ENCODE peak calls at places on chromosomes 4 and X, in five cellular contexts. One of them, this sample, is unnamed.

GRCh38 chrX:107738272-107738671 is 37.3 kb downstream of the TSC22D3 start:
- DNase-seq in esophagus muscularis mucosa: no peak
- DNase-seq in tibial artery: no peak
- DNase-seq in A549: no peak
- DNase-seq in transverse colon: no peak
- DNase-seq in this sample: peak; percentile 30

GRCh38 chrX:114338870-114339269 is 245.0 kb upstream of the HTR2C start:
- DNase-seq in esophagus muscularis mucosa: no peak
- DNase-seq in transverse colon: no peak
- DNase-seq in A549: no peak
- DNase-seq in tibial artery: no peak
- DNase-seq in this sample: no peak

GRCh38 chrX:968391-968790 is 244.1 kb downstream of the CRLF2 start:
- DNase-seq in esophagus muscularis mucosa: no peak
- DNase-seq in tibial artery: no peak
- DNase-seq in A549: no peak
- DNase-seq in transverse colon: no peak
- DNase-seq in this sample: no peak

GRCh38 chr4:169121920-169122319 is 111.9 kb upstream of the CBR4 start:
- DNase-seq in tibial artery: no peak
- DNase-seq in esophagus muscularis mucosa: no peak
- DNase-seq in A549: no peak
- DNase-seq in transverse colon: no peak
- DNase-seq in this sample: no peak

GRCh38 chr4:139564502-139564901 is 8.5 kb upstream of the SETD7 start:
- DNase-seq in transverse colon: no peak
- DNase-seq in A549: no peak
- DNase-seq in tibial artery: no peak
- DNase-seq in esophagus muscularis mucosa: peak; percentile 17
- DNase-seq in this sample: no peak

GRCh38 chr4:87399148-87399547 is 8.2 kb upstream of the HSD17B11 start:
- DNase-seq in tibial artery: no peak
- DNase-seq in A549: no peak
- DNase-seq in transverse colon: peak; percentile 41
- DNase-seq in esophagus muscularis mucosa: no peak
- DNase-seq in this sample: no peak

GRCh38 chr4:156800463-156800862 is 171.1 kb downstream of the PDGFC start:
- DNase-seq in esophagus muscularis mucosa: no peak
- DNase-seq in tibial artery: no peak
- DNase-seq in A549: no peak
- DNase-seq in transverse colon: no peak
- DNase-seq in this sample: no peak

GRCh38 chr4:39638358-39639239 is at the start of gene SMIM14:
- DNase-seq in A549: peak; percentile 89
- DNase-seq in transverse colon: peak; percentile 99
- DNase-seq in esophagus muscularis mucosa: peak; percentile 99
- DNase-seq in tibial artery: peak; percentile 98
- DNase-seq in this sample: peak; percentile 98

GRCh38 chrX:46840946-46841740 is 4.3 kb downstream of the RP2 start:
- DNase-seq in tibial artery: no peak
- DNase-seq in esophagus muscularis mucosa: no peak
- DNase-seq in transverse colon: no peak
- DNase-seq in A549: no peak
- DNase-seq in this sample: no peak

GRCh38 chr4:38902695-38903094 is 35.1 kb downstream of the FAM114A1 start:
- DNase-seq in tibial artery: no peak
- DNase-seq in esophagus muscularis mucosa: no peak
- DNase-seq in transverse colon: no peak
- DNase-seq in A549: peak; percentile 44
- DNase-seq in this sample: no peak

GRCh38 chr4:182973421-182974340 is 56.5 kb upstream of the DCTD start:
- DNase-seq in transverse colon: no peak
- DNase-seq in A549: no peak
- DNase-seq in esophagus muscularis mucosa: no peak
- DNase-seq in tibial artery: no peak
- DNase-seq in this sample: no peak

GRCh38 chrX:69287025-69287540 is 121.8 kb upstream of the PJA1 start:
- DNase-seq in transverse colon: no peak
- DNase-seq in esophagus muscularis mucosa: no peak
- DNase-seq in tibial artery: no peak
- DNase-seq in A549: no peak
- DNase-seq in this sample: no peak

GRCh38 chrX:49915352-49916222 is 6.8 kb upstream of the CLCN5 start:
- DNase-seq in transverse colon: peak; percentile 33
- DNase-seq in tibial artery: peak; percentile 41
- DNase-seq in A549: peak; percentile 39
- DNase-seq in esophagus muscularis mucosa: no peak
- DNase-seq in this sample: no peak

GRCh38 chr4:48388504-48389154 is 47.3 kb downstream of the SLAIN2 start:
- DNase-seq in tibial artery: no peak
- DNase-seq in transverse colon: no peak
- DNase-seq in esophagus muscularis mucosa: no peak
- DNase-seq in A549: no peak
- DNase-seq in this sample: no peak

GRCh38 chr4:63505714-63506460 is 903.4 kb downstream of the TECRL start:
- DNase-seq in transverse colon: no peak
- DNase-seq in tibial artery: no peak
- DNase-seq in A549: no peak
- DNase-seq in esophagus muscularis mucosa: no peak
- DNase-seq in this sample: no peak

GRCh38 chr4:110195561-110196205 is 2.7 kb downstream of the ELOVL6 start:
- DNase-seq in A549: peak; percentile 7
- DNase-seq in tibial artery: no peak
- DNase-seq in transverse colon: no peak
- DNase-seq in esophagus muscularis mucosa: no peak
- DNase-seq in this sample: no peak

GRCh38 chrX:118528089-118528753 is 32.6 kb downstream of the DOCK11 start:
- DNase-seq in esophagus muscularis mucosa: no peak
- DNase-seq in tibial artery: no peak
- DNase-seq in transverse colon: peak; percentile 21
- DNase-seq in A549: no peak
- DNase-seq in this sample: no peak

GRCh38 chr4:144714166-144714565 is 68.2 kb downstream of the HHIP start:
- DNase-seq in esophagus muscularis mucosa: no peak
- DNase-seq in transverse colon: no peak
- DNase-seq in A549: no peak
- DNase-seq in tibial artery: no peak
- DNase-seq in this sample: no peak

GRCh38 chr4:11529625-11530201 is 101.0 kb upstream of the HS3ST1 start:
- DNase-seq in esophagus muscularis mucosa: no peak
- DNase-seq in tibial artery: no peak
- DNase-seq in transverse colon: no peak
- DNase-seq in A549: no peak
- DNase-seq in this sample: no peak

GRCh38 chrX:19334945-19335626 is 8.6 kb upstream of the PDHA1 start:
- DNase-seq in A549: peak; percentile 39
- DNase-seq in esophagus muscularis mucosa: no peak
- DNase-seq in tibial artery: no peak
- DNase-seq in transverse colon: no peak
- DNase-seq in this sample: no peak

GRCh38 chr4:118033148-118034060 is 882 bp upstream of the NDST3 start:
- DNase-seq in tibial artery: no peak
- DNase-seq in esophagus muscularis mucosa: no peak
- DNase-seq in transverse colon: peak; percentile 69
- DNase-seq in A549: peak; percentile 11
- DNase-seq in this sample: no peak

GRCh38 chrX:63282077-63282476 is 69.1 kb downstream of the SPIN4 start:
- DNase-seq in A549: no peak
- DNase-seq in esophagus muscularis mucosa: no peak
- DNase-seq in tibial artery: no peak
- DNase-seq in transverse colon: no peak
- DNase-seq in this sample: no peak

GRCh38 chr4:151021637-151022334 is 6.7 kb upstream of the LRBA start:
- DNase-seq in tibial artery: no peak
- DNase-seq in esophagus muscularis mucosa: peak; percentile 39
- DNase-seq in transverse colon: no peak
- DNase-seq in A549: no peak
- DNase-seq in this sample: no peak

GRCh38 chrX:56812515-56813105 is 83.6 kb downstream of the NBDY start:
- DNase-seq in tibial artery: no peak
- DNase-seq in transverse colon: no peak
- DNase-seq in esophagus muscularis mucosa: no peak
- DNase-seq in A549: no peak
- DNase-seq in this sample: no peak

GRCh38 chr4:41256131-41256739 is 493 bp upstream of the UCHL1 start:
- DNase-seq in transverse colon: no peak
- DNase-seq in esophagus muscularis mucosa: no peak
- DNase-seq in tibial artery: no peak
- DNase-seq in A549: peak; percentile 15
- DNase-seq in this sample: no peak

GRCh38 chr4:42643685-42644084 is 13.2 kb downstream of the ATP8A1 start:
- DNase-seq in transverse colon: no peak
- DNase-seq in esophagus muscularis mucosa: no peak
- DNase-seq in A549: no peak
- DNase-seq in tibial artery: no peak
- DNase-seq in this sample: no peak
- H3K4me1 ChIP-seq in transverse colon: peaks cover 48% of the 10 kb centered on the region
- H3K4me1 ChIP-seq in esophagus muscularis mucosa: peaks cover 6% of the 10 kb centered on the region
- H3K4me1 ChIP-seq in A549: no peaks in the 10 kb centered on the region
- H3K4me1 ChIP-seq in tibial artery: no peaks in the 10 kb centered on the region
- H3K4me1 ChIP-seq in this sample: peaks cover 78% of the 10 kb centered on the region

DNA sequence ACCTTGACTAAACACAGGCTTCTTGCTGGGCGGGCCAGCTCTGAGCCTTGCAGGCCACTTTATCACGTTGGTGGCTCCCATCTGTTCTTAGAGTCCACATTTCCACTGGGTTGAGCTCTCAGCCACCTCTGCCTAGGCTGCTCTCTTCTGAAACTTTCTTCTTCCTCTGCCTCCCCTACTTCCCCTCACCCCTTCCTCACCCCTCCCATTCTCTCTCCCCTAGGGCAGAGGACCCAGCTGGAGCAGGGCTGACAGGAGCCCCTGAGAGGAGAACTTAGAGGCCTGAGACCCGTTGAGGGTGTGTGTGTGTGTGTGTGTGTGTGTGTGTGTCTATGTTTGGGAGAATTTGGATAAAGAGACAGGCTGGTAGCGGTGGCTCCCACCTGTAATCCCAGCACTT is 19.9 kb upstream of the TMSB4X start:
- DNase-seq in tibial artery: no peak
- DNase-seq in A549: no peak
- DNase-seq in esophagus muscularis mucosa: no peak
- DNase-seq in transverse colon: no peak
- DNase-seq in this sample: no peak
- H3K4me1 ChIP-seq in tibial artery: no peaks in the 10 kb centered on the region
- H3K4me1 ChIP-seq in A549: peaks cover 30% of the 10 kb centered on the region
- H3K4me1 ChIP-seq in esophagus muscularis mucosa: peaks cover 10% of the 10 kb centered on the region
- H3K4me1 ChIP-seq in transverse colon: peaks cover 17% of the 10 kb centered on the region
- H3K4me1 ChIP-seq in this sample: peaks cover 10% of the 10 kb centered on the region

DNA sequence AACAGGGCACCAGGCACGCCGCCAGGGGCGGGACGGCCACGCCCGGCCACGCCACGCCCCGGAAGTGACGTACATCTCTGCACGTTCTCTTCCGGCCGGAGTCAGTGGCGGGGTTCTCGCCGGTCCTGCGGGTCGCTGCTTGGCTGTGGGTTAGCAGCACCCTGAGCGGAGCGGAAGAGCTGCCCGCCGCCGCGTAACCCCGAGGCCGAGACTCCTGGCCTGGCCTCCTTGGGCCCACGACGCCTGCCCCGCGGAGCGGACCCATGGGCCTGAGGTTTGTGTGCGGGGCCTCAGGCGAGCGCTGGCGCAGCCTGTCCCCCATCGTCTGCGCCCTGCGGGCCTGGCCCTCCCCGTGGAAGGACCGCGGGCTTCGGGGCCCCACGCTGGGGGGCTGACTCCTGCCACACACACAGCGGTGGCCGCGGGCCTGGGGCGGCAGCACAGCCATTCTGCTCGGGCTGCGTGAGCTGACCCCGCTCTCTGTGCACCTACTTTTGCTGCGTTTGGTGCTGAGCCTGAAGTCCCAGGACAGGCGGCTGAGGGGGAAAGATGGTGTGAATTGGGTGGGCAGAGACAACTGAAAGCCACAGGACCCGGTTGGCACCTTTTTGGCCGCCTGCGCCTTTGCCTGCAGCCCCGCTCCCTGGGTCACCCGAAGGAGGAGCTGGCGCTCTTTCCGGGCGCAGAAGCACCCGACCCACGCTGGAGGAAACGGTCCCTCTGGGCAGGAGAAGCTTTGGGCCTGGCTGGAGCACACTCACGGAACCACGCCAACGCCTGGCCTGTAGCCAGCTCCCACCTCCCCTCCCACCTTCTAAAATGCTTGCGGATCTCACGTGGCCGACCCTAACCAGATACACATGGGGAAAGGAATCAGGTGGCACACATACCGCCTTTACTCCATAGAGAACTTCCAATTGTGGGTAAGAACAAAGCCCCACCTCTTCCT is 28.1 kb downstream of the NOP14 start:
- DNase-seq in esophagus muscularis mucosa: peak; percentile 98
- DNase-seq in transverse colon: peak; percentile 98
- DNase-seq in A549: peak; percentile 53
- DNase-seq in tibial artery: peak; percentile 93
- DNase-seq in this sample: peak; percentile 95
- H3K4me1 ChIP-seq in esophagus muscularis mucosa: peaks cover 55% of the 10 kb centered on the region
- H3K4me1 ChIP-seq in transverse colon: peaks cover 51% of the 10 kb centered on the region
- H3K4me1 ChIP-seq in A549: peaks cover 34% of the 10 kb centered on the region
- H3K4me1 ChIP-seq in tibial artery: peaks cover 18% of the 10 kb centered on the region
- H3K4me1 ChIP-seq in this sample: peaks cover 71% of the 10 kb centered on the region

GRCh38 chr4:166039822-166040221 is 166.8 kb downstream of the TLL1 start:
- DNase-seq in tibial artery: no peak
- DNase-seq in esophagus muscularis mucosa: no peak
- DNase-seq in A549: no peak
- DNase-seq in transverse colon: no peak
- DNase-seq in this sample: no peak
- H3K4me1 ChIP-seq in tibial artery: no peaks in the 10 kb centered on the region
- H3K4me1 ChIP-seq in esophagus muscularis mucosa: no peaks in the 10 kb centered on the region
- H3K4me1 ChIP-seq in A549: no peaks in the 10 kb centered on the region
- H3K4me1 ChIP-seq in transverse colon: peaks cover 5% of the 10 kb centered on the region
- H3K4me1 ChIP-seq in this sample: no peaks in the 10 kb centered on the region